ENCODE peak calls at places on chromosomes 6 and 20, in nine cellular contexts. X, C, R, W, M, J, I, H and V are unnamed samples. For H3K4me1, the result is how much of the 10 kb centered on the place peaks cover.

GRCh38 chr20:49615401-49616153 is 47.6 kb upstream of the PTGIS start:
- DNase-seq in H (peak), R (no peak), J (no peak), C (no peak), W (peak), X (no peak), I (no peak), M (peak), V (no peak)

GRCh38 chr20:32898721-32899120 is 40.0 kb downstream of the EFCAB8 start:
- DNase-seq in I (no peak), M (no peak), R (no peak), C (no peak), X (no peak), J (no peak), H (no peak), W (no peak), V (no peak)

GRCh38 chr6:114569643-114570042 is 226.8 kb upstream of the HS3ST5 start:
- DNase-seq in J (no peak), C (no peak), W (no peak), H (no peak), R (no peak), X (no peak), I (no peak), M (no peak), V (no peak)

GRCh38 chr20:23449400-23449799 is 3.3 kb downstream of the CST11 start:
- DNase-seq in M (no peak), C (no peak), J (no peak), H (no peak), X (no peak), W (no peak), I (no peak), R (no peak), V (no peak)

GRCh38 chr6:30357678-30358339 is 12.9 kb downstream of the RPP21 start:
- DNase-seq in M (no peak), H (peak), W (peak), J (peak), R (peak), C (peak), I (no peak), X (no peak), V (no peak)

GRCh38 chr20:35523298-35523888 is 6.1 kb downstream of the C20orf173 start:
- DNase-seq in C (no peak), R (no peak), W (no peak), M (no peak), I (no peak), X (no peak), H (no peak), J (no peak), V (no peak)

GRCh38 chr6:53192590-53193232 is 44.1 kb upstream of the GCM1 start:
- DNase-seq in R (no peak), C (no peak), X (no peak), M (no peak), H (peak), J (no peak), I (no peak), W (no peak), V (no peak)

GRCh38 chr20:6590891-6591679 is 176.4 kb upstream of the BMP2 start:
- DNase-seq in C (no peak), M (no peak), H (no peak), I (no peak), R (no peak), W (no peak), J (no peak), X (no peak), V (no peak)

GRCh38 chr6:48834706-48835105 is 628.3 kb downstream of the MMUT start:
- DNase-seq in M (no peak), I (no peak), H (no peak), R (no peak), W (no peak), J (no peak), C (no peak), X (no peak), V (no peak)

GRCh38 chr6:101397199-101397598 is 3.7 kb downstream of the GRIK2 start:
- DNase-seq in C (no peak), J (no peak), H (no peak), M (no peak), R (no peak), W (no peak), X (no peak), I (no peak), V (no peak)

GRCh38 chr20:36207602-36208001 is 28.7 kb upstream of the AAR2 start:
- DNase-seq in C (no peak), W (no peak), J (no peak), I (no peak), M (no peak), H (no peak), R (no peak), X (no peak), V (no peak)

GRCh38 chr6:129865013-129865412 is 3.9 kb upstream of the TMEM244 start:
- DNase-seq in H (no peak), X (no peak), I (no peak), W (no peak), C (no peak), R (no peak), M (no peak), J (no peak), V (no peak)

GRCh38 chr6:8736046-8736877 is 300.9 kb upstream of the SLC35B3 start:
- DNase-seq in X (no peak), R (no peak), C (no peak), M (no peak), H (no peak), W (no peak), J (no peak), I (no peak), V (no peak)

GRCh38 chr6:111632468-111633247 is 27.0 kb upstream of the TRAF3IP2 start:
- DNase-seq in J (no peak), I (no peak), X (no peak), R (peak), H (no peak), C (no peak), M (no peak), W (no peak), V (no peak)

GRCh38 chr6:161076211-161076677 is 84.7 kb downstream of the MAP3K4 start:
- DNase-seq in X (no peak), W (no peak), I (no peak), H (no peak), M (no peak), R (no peak), J (no peak), C (no peak), V (no peak)

GRCh38 chr6:24720131-24720603 is 1.2 kb upstream of the C6orf62 start:
- DNase-seq in C (no peak), W (peak), J (no peak), R (peak), M (peak), I (no peak), H (peak), X (no peak), V (peak)

GRCh38 chr6:24718449-24719124 is 367 bp downstream of the C6orf62 start:
- DNase-seq in W (no peak), J (no peak), M (no peak), I (no peak), C (no peak), H (no peak), R (no peak), X (no peak), V (no peak)

GRCh38 chr6:24721461-24722215 is 2.7 kb upstream of the C6orf62 start:
- DNase-seq in R (no peak), W (peak), I (no peak), X (peak), C (no peak), H (peak), M (peak), J (no peak), V (no peak)

GRCh38 chr6:24719125-24719931 is at the start of gene C6orf62:
- DNase-seq in W (peak), H (no peak), R (peak), I (no peak), X (no peak), J (no peak), C (no peak), M (peak), V (no peak)

DNA sequence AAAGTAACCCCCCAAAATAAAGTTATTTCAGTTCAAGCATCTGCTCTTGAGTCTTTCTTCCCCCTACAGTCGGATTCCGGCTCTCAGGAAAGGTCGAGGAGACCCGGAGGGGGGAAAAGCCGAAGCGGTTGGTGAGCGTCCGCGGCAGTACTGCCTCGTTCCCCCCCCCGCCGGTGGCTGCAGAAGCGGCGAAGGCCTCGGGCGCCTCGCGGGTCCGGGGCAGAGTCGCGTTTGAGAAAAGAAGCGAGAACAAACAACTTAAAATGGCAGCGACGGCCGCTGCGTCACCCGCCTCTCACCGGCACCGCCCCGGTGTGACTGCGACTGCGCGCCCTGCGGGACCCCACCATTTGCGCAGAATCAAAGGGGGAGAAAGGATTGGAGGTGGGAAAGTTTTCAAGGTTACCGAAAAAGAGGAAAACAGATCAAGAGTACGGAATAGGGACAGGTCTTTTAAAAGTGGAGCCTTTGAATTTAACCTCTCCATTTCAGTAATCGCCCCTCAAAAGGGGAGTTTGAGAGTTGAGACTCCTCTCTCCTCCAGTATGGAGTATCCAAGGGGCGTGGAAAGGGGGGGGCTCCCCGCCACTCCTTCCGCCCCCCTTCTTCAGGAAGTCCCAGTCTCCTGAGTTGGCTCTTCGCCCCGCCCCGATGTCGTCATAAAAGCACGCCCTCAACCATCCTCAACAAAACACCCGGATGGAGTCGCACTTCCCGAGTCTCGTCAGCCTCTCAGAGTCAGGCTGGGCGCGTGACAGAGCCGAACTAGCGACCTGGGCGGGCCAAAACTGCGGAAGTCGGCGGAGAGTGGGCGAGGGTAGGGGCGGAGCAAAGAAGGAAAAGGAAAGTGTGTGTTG is 1.9 kb upstream of the C6orf62 start:
- DNase-seq in C (peak), X (peak), R (peak), J (peak), I (peak), W (peak), M (peak), H (peak), V (peak)
- TF ChIP-seq POLR2A in C (peak), X (peak), R (peak), J (peak), I (peak), W (peak), M (peak), H (peak), V (peak)

GRCh38 chr6:109121411-109121810 is 26.1 kb downstream of the CEP57L1 start:
- DNase-seq in W (no peak), R (no peak), J (no peak), C (no peak), M (no peak), X (no peak), I (no peak), H (no peak), V (no peak)
- H3K4me1 ChIP-seq in W (under half), R (under half), J (under half), C (under half), M (under half), X (under half), I (under half), H (under half), V (under half)

GRCh38 chr20:37421988-37422387 is 76.0 kb downstream of the SRC start:
- DNase-seq in R (no peak), H (no peak), M (no peak), J (no peak), W (no peak), I (no peak), X (no peak), C (no peak), V (no peak)
- H3K4me3 ChIP-seq in R (no peak), H (no peak), M (no peak), J (no peak), W (no peak), I (no peak), X (no peak), C (no peak), V (no peak)

GRCh38 chr6:1554881-1555569 is 54.7 kb upstream of the FOXC1 start:
- DNase-seq in I (no peak), R (peak), H (peak), M (peak), J (no peak), W (peak), C (no peak), X (no peak), V (no peak)
- TF ChIP-seq POLR2A in I (no peak), R (no peak), H (no peak), M (no peak), J (no peak), W (no peak), C (no peak), X (no peak), V (no peak)

GRCh38 chr20:53901064-53901463 is 169.3 kb downstream of the BCAS1 start:
- DNase-seq in H (no peak), M (no peak), I (no peak), X (no peak), R (no peak), J (no peak), C (no peak), W (no peak), V (no peak)

GRCh38 chr20:53900380-53900999 is 169.9 kb downstream of the BCAS1 start:
- DNase-seq in C (no peak), J (no peak), I (no peak), M (no peak), R (no peak), X (no peak), W (no peak), H (no peak), V (no peak)

GRCh38 chr20:53902968-53903651 is 167.3 kb downstream of the BCAS1 start:
- DNase-seq in H (no peak), X (no peak), M (no peak), I (no peak), W (no peak), C (no peak), J (no peak), R (no peak), V (no peak)

GRCh38 chr20:53903652-53903987 is 166.8 kb downstream of the BCAS1 start:
- DNase-seq in I (no peak), M (no peak), H (no peak), X (no peak), J (no peak), W (no peak), C (no peak), R (no peak), V (no peak)

GRCh38 chr20:53901697-53902096 is 168.7 kb downstream of the BCAS1 start:
- DNase-seq in J (no peak), C (no peak), X (no peak), I (no peak), W (no peak), H (no peak), R (peak), M (no peak), V (no peak)
- H3K4me1 ChIP-seq in J (under half), C (under half), X (under half), I (under half), W (under half), H (under half), R (under half), M (under half), V (under half)